ENCODE peak calls at places on chromosomes 12 and 14, in six cellular contexts. R, Z, V, X, K and Q are unnamed samples.

GRCh38 chr14:51977075-51977474 is 12.3 kb upstream of the RTRAF start:
- DNase-seq in R (no peak), Z (no peak), V (no peak), X (no peak), K (no peak), Q (no peak)

GRCh38 chr12:52184813-52185212 is 7.0 kb downstream of the KRT80 start:
- DNase-seq in R (no peak), Z (no peak), V (peak), X (no peak), K (no peak), Q (no peak)

GRCh38 chr12:3436496-3437060 is 54.4 kb upstream of the PRMT8 start:
- DNase-seq in R (no peak), Z (no peak), V (no peak), X (no peak), K (no peak), Q (no peak)

GRCh38 chr12:126742326-126742725 is 1524.6 kb upstream of the TMEM132C start:
- DNase-seq in R (no peak), Z (no peak), V (no peak), X (no peak), K (no peak), Q (no peak)

GRCh38 chr14:74251546-74252030 is 12.3 kb downstream of the VSX2 start:
- DNase-seq in R (peak), Z (peak), V (peak), X (peak), K (peak), Q (peak)

GRCh38 chr12:106058256-106059182 is 80.2 kb downstream of the NUAK1 start:
- DNase-seq in R (no peak), Z (no peak), V (no peak), X (no peak), K (no peak), Q (no peak)

GRCh38 chr12:1808798-1809480 is 11.4 kb upstream of the LRTM2 start:
- DNase-seq in R (no peak), Z (no peak), V (no peak), X (no peak), K (no peak), Q (peak)

GRCh38 chr12:47356129-47356622 is 276.4 kb upstream of the AMIGO2 start:
- DNase-seq in R (no peak), Z (no peak), V (no peak), X (peak), K (peak), Q (peak)

GRCh38 chr12:108063192-108063591 is 65.9 kb upstream of the WSCD2 start:
- DNase-seq in R (peak), Z (peak), V (peak), X (peak), K (no peak), Q (peak)

GRCh38 chr14:91315844-91316267 is 71.4 kb upstream of the GPR68 start:
- DNase-seq in R (no peak), Z (no peak), V (no peak), X (no peak), K (peak), Q (peak)

GRCh38 chr12:126185025-126185424 is 1119.8 kb downstream of the AACS start:
- DNase-seq in R (no peak), Z (no peak), V (no peak), X (no peak), K (no peak), Q (no peak)

GRCh38 chr12:69397978-69398377 is 38.4 kb downstream of the YEATS4 start:
- DNase-seq in R (no peak), Z (no peak), V (no peak), X (no peak), K (no peak), Q (no peak)

GRCh38 chr12:69392146-69392928 is 32.8 kb downstream of the YEATS4 start:
- DNase-seq in R (no peak), Z (no peak), V (peak), X (no peak), K (no peak), Q (no peak)

GRCh38 chr12:69396963-69397362 is 37.4 kb downstream of the YEATS4 start:
- DNase-seq in R (no peak), Z (no peak), V (no peak), X (no peak), K (no peak), Q (no peak)

GRCh38 chr12:69401940-69402339 is 42.4 kb downstream of the YEATS4 start:
- DNase-seq in R (no peak), Z (no peak), V (no peak), X (no peak), K (no peak), Q (no peak)

GRCh38 chr12:69396041-69396440 is 36.5 kb downstream of the YEATS4 start:
- DNase-seq in R (no peak), Z (no peak), V (no peak), X (no peak), K (no peak), Q (no peak)
- TF ChIP-seq MYC in R (no peak), Z (no peak), V (no peak), X (no peak), K (no peak), Q (no peak)

GRCh38 chr14:71780822-71781221 is 151.4 kb upstream of the RGS6 start:
- DNase-seq in R (no peak), Z (no peak), V (peak), X (no peak), K (no peak), Q (no peak)

GRCh38 chr14:71776463-71777359 is 155.5 kb upstream of the RGS6 start:
- DNase-seq in R (no peak), Z (no peak), V (peak), X (no peak), K (peak), Q (no peak)

GRCh38 chr14:71783101-71783500 is 149.1 kb upstream of the RGS6 start:
- DNase-seq in R (no peak), Z (no peak), V (no peak), X (no peak), K (no peak), Q (no peak)

GRCh38 chr14:71783786-71784185 is 148.4 kb upstream of the RGS6 start:
- DNase-seq in R (no peak), Z (no peak), V (peak), X (no peak), K (no peak), Q (no peak)

GRCh38 chr14:71780075-71780474 is 152.2 kb upstream of the RGS6 start:
- DNase-seq in R (no peak), Z (no peak), V (peak), X (no peak), K (no peak), Q (no peak)
- TF ChIP-seq MYC in R (no peak), Z (no peak), V (no peak), X (no peak), K (no peak), Q (no peak)

GRCh38 chr14:24895243-24895583 is 154.7 kb downstream of the STXBP6 start:
- DNase-seq in R (no peak), Z (no peak), V (no peak), X (no peak), K (no peak), Q (no peak)
- TF ChIP-seq MYC in R (no peak), Z (no peak), V (no peak), X (no peak), K (no peak), Q (no peak)

DNA sequence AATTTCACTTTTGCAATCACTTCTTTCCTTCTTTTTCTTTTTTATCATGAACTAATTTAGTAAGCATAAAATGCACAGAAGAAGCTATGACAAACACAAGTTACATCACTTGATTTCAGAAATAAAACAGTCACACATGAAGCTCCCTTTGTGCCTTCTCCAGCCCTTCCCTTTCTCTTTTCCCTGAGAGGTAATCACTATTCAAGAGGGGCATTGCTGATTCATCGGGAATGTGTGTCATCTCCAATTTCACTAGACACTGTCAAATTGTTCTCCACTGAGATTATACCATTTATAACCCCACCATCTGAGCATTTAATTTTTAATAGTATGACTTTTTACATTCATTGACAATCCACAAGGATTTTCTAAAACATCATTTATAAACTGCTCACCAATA is 91.6 kb upstream of the PTPRQ start:
- DNase-seq in R (no peak), Z (no peak), V (no peak), X (no peak), K (no peak), Q (no peak)
- TF ChIP-seq MYC in R (no peak), Z (no peak), V (no peak), X (no peak), K (no peak), Q (no peak)

DNA sequence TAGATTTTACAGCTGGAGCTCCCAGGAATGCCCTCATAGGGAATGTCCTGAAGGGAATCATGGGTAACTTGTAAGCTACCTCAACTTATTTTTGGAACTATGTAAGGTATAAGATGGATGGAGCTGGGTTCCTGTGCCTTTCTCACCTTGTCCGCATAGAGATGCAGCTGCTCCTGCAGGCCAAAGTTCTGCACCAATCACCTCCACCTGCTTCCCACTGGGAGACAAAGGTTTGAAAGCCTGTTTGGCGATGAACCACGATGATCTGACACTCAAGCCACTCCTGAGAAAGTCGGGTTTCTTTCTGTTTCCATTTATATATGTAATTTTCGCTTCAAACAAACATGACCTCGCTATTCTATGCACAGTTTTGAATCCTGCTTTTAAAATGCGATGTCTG is 604 bp upstream of the AKAP5 start:
- DNase-seq in R (no peak), Z (no peak), V (no peak), X (no peak), K (no peak), Q (no peak)
- TF ChIP-seq MYC in R (no peak), Z (no peak), V (no peak), X (no peak), K (no peak), Q (no peak)

GRCh38 chr14:93025055-93025454 is 90.7 kb downstream of the ITPK1 start:
- DNase-seq in R (no peak), Z (no peak), V (no peak), X (no peak), K (no peak), Q (no peak)
- TF ChIP-seq MYC in R (no peak), Z (no peak), V (no peak), X (no peak), K (no peak), Q (no peak)

GRCh38 chr12:87259405-87259804 is 769.8 kb downstream of the C12orf50 start:
- DNase-seq in R (no peak), Z (no peak), V (peak), X (no peak), K (no peak), Q (no peak)
- TF ChIP-seq MYC in R (no peak), Z (no peak), V (no peak), X (no peak), K (no peak), Q (no peak)

DNA sequence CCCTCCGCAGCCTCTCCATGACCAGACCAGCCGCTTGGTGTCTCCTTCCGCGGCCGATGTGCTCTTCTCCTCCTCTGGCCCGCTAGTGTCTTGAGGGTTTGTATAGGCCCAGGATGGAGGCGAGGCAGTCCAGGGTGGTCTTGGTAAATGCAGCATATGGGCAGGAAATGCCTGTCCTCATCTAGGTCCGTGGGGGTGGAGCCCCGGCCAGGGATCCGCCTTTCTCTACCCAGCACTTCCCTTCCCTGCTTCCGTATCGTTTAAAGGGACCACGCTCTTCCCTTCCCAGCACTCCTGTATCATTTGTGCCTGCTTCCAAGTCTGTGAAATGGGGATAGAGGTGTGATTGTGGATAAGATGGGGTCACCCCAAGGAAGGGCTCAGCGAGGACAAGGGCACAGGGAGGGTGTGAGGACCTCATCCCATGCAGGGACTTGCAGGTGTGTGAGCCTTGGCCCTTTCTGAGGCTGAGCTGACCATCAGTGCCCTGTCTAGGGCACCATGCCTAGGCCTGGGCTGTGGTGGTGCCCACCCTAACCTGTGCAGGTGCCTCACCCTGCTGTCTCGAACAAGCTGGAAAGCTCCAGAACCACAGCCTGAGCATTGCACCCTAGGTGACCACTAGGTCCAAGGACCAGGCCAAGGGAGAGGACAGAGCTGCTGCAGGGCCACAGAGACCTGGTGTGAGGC is 326.8 kb upstream of the RTL1 start:
- DNase-seq in R (peak), Z (no peak), V (no peak), X (peak), K (no peak), Q (no peak)
- TF ChIP-seq MYC in R (no peak), Z (no peak), V (no peak), X (no peak), K (no peak), Q (no peak)